ENCODE peak calls at places on chromosomes 7 and 10, in ten cellular contexts. M is SW 1271; T is neuronal stem cell; H is NCI-H1694 treated with DMSO at 0.1 percent for 48 hours; D is prostate gland; A is foreskin fibroblast; X is CD8-positive, alpha-beta T cell; Y is activated effector memory CD4-positive, alpha-beta T cell treated with anti-CD3 and anti-CD28 coated beads, Interleukin-2, amount 50 U/mL, for 16 hours; B is HFF-Myc; Q is GDM1. S is an unnamed sample.

GRCh38 chr10:23974886-23975830 is 233.8 kb upstream of the KIAA1217 start:
- DNase-seq in M (no peak), T (no peak), H (no peak), D (no peak), A (no peak), X (no peak), Y (no peak), B (no peak), Q (no peak), S (no peak)

GRCh38 chr10:35103887-35104286 is 13.7 kb upstream of the CUL2 start:
- DNase-seq in M (no peak), T (no peak), H (no peak), D (no peak), A (peak), X (no peak), Y (no peak), B (no peak), Q (no peak), S (no peak)

GRCh38 chr10:108303149-108303548 is 1138.6 kb upstream of the SORCS1 start:
- DNase-seq in M (no peak), T (no peak), H (no peak), D (no peak), A (peak), X (no peak), Y (no peak), B (no peak), Q (no peak), S (no peak)

GRCh38 chr10:88922041-88922440 is 30.5 kb downstream of the ACTA2 start:
- DNase-seq in M (no peak), T (no peak), H (no peak), D (no peak), A (peak), X (no peak), Y (no peak), B (no peak), Q (no peak), S (no peak)

GRCh38 chr7:27129729-27130539 is 623 bp downstream of the HOXA4 start:
- DNase-seq in M (no peak), T (no peak), H (no peak), D (no peak), A (no peak), X (no peak), Y (peak), B (no peak), Q (no peak), S (no peak)

GRCh38 chr10:43170491-43170890 is 32.2 kb downstream of the CSGALNACT2 start:
- DNase-seq in M (peak), T (no peak), H (no peak), D (no peak), A (peak), X (no peak), Y (no peak), B (no peak), Q (no peak), S (no peak)

GRCh38 chr7:159231017-159231416 is 86.3 kb upstream of the VIPR2 start:
- DNase-seq in M (no peak), T (no peak), H (no peak), D (no peak), A (no peak), X (no peak), Y (no peak), B (no peak), Q (no peak), S (no peak)

GRCh38 chr7:154735766-154736165 is 267.2 kb downstream of the PAXIP1 start:
- DNase-seq in M (no peak), T (no peak), H (no peak), D (no peak), A (no peak), X (no peak), Y (no peak), B (no peak), Q (no peak), S (no peak)

GRCh38 chr7:1117321-1117928 is 29.5 kb downstream of the GPER1 start:
- DNase-seq in M (no peak), T (no peak), H (no peak), D (no peak), A (no peak), X (no peak), Y (no peak), B (no peak), Q (no peak), S (no peak)

GRCh38 chr10:11205026-11205772 is 187.5 kb downstream of the CELF2 start:
- DNase-seq in M (no peak), T (no peak), H (no peak), D (no peak), A (peak), X (no peak), Y (no peak), B (no peak), Q (no peak), S (no peak)

GRCh38 chr7:155527664-155528063 is 18.7 kb downstream of the CNPY1 start:
- DNase-seq in M (no peak), T (no peak), H (no peak), D (no peak), A (no peak), X (no peak), Y (no peak), B (no peak), Q (no peak), S (no peak)

GRCh38 chr7:106070201-106070551 is 41.9 kb downstream of the SYPL1 start:
- DNase-seq in M (no peak), T (no peak), H (peak), D (peak), A (no peak), X (no peak), Y (no peak), B (no peak), Q (no peak), S (no peak)

GRCh38 chr10:80856186-80856585 is 318.5 kb downstream of the SH2D4B start:
- DNase-seq in M (no peak), T (no peak), H (no peak), D (no peak), A (no peak), X (no peak), Y (no peak), B (no peak), Q (no peak), S (no peak)

GRCh38 chr7:50733552-50733951 is 49.1 kb downstream of the GRB10 start:
- DNase-seq in M (no peak), T (no peak), H (no peak), D (no peak), A (no peak), X (no peak), Y (no peak), B (no peak), Q (no peak), S (no peak)

GRCh38 chr7:1040790-1041189 is 3.6 kb upstream of the GPR146 start:
- DNase-seq in M (no peak), T (no peak), H (peak), D (no peak), A (peak), X (no peak), Y (no peak), B (peak), Q (no peak), S (no peak)

GRCh38 chr10:5563991-5564536 is 39.3 kb downstream of the CALML3 start:
- DNase-seq in M (no peak), T (no peak), H (no peak), D (no peak), A (peak), X (peak), Y (peak), B (no peak), Q (no peak), S (no peak)

GRCh38 chr7:30034501-30034900 is 6.3 kb downstream of the PLEKHA8 start:
- DNase-seq in M (no peak), T (no peak), H (no peak), D (no peak), A (no peak), X (no peak), Y (no peak), B (no peak), Q (peak), S (no peak)

GRCh38 chr10:98038333-98038732 is 7.9 kb upstream of the CRTAC1 start:
- DNase-seq in M (no peak), T (no peak), H (no peak), D (no peak), A (no peak), X (no peak), Y (no peak), B (no peak), Q (no peak), S (no peak)

GRCh38 chr7:79241288-79242055 is 212.0 kb downstream of the MAGI2 start:
- DNase-seq in M (no peak), T (no peak), H (no peak), D (no peak), A (peak), X (no peak), Y (no peak), B (peak), Q (no peak), S (no peak)

GRCh38 chr10:129544205-129545202 is 77.5 kb downstream of the MGMT start:
- DNase-seq in M (no peak), T (no peak), H (no peak), D (no peak), A (no peak), X (no peak), Y (no peak), B (no peak), Q (no peak), S (no peak)

GRCh38 chr10:112565434-112566053 is 118.5 kb downstream of the VTI1A start:
- DNase-seq in M (peak), T (peak), H (peak), D (peak), A (peak), X (no peak), Y (no peak), B (peak), Q (peak), S (no peak)

GRCh38 chr7:121372376-121373024 is 23.6 kb downstream of the FAM3C start:
- DNase-seq in M (no peak), T (no peak), H (no peak), D (no peak), A (peak), X (no peak), Y (no peak), B (no peak), Q (no peak), S (no peak)

GRCh38 chr7:8065356-8065813 is 96.8 kb downstream of the GLCCI1 start:
- DNase-seq in M (no peak), T (no peak), H (no peak), D (no peak), A (peak), X (no peak), Y (no peak), B (no peak), Q (no peak), S (no peak)

GRCh38 chr10:102302611-102303010 is 57.3 kb downstream of the GBF1 start:
- DNase-seq in M (no peak), T (no peak), H (no peak), D (no peak), A (peak), X (no peak), Y (no peak), B (no peak), Q (no peak), S (no peak)

GRCh38 chr7:1952169-1952760 is 280.5 kb downstream of the MAD1L1 start:
- DNase-seq in M (no peak), T (no peak), H (no peak), D (no peak), A (no peak), X (no peak), Y (no peak), B (no peak), Q (no peak), S (no peak)

GRCh38 chr10:110158051-110159005 is 49.1 kb upstream of the MXI1 start:
- DNase-seq in M (no peak), T (no peak), H (no peak), D (no peak), A (no peak), X (no peak), Y (no peak), B (no peak), Q (no peak), S (no peak)

GRCh38 chr7:32094516-32094915 is 24.3 kb upstream of the PDE1C start:
- DNase-seq in M (no peak), T (no peak), H (no peak), D (no peak), A (no peak), X (no peak), Y (no peak), B (no peak), Q (no peak), S (no peak)

GRCh38 chr7:2554654-2555053 is 670 bp downstream of the BRAT1 start:
- DNase-seq in M (no peak), T (no peak), H (no peak), D (no peak), A (no peak), X (no peak), Y (peak), B (no peak), Q (no peak), S (no peak)

GRCh38 chr7:150941983-150942590 is 36.0 kb downstream of the KCNH2 start:
- DNase-seq in M (no peak), T (no peak), H (no peak), D (no peak), A (no peak), X (peak), Y (peak), B (no peak), Q (peak), S (no peak)

GRCh38 chr7:140238778-140239652 is 62.2 kb upstream of the KDM7A start:
- DNase-seq in M (no peak), T (no peak), H (peak), D (peak), A (no peak), X (no peak), Y (no peak), B (no peak), Q (no peak), S (no peak)

GRCh38 chr10:33010132-33011037 is 52.4 kb upstream of the ITGB1 start:
- DNase-seq in M (peak), T (no peak), H (no peak), D (peak), A (peak), X (peak), Y (peak), B (peak), Q (no peak), S (no peak)